ENCODE peak calls at places on chromosomes 1 and 21, in nine cellular contexts. X is sigmoid colon, D is tibial nerve, K is left lung, B is A549, O is esophagus muscularis mucosa, Q is fibroblast of lung, F is mesenchymal stem cell, R is right atrium auricular region. H is an unnamed sample.
A peak's percentile ranks its signal among the peaks of the same experiment; 100 is the strongest.

GRCh38 chr21:35014302-35015044 is 34.6 kb downstream of the RUNX1 start:
- DNase-seq in R (no peak), D (no peak), O (no peak), X (no peak), F (no peak), Q (no peak), K (no peak), B (no peak), H (no peak)

GRCh38 chr21:45562965-45563364 is 20.7 kb upstream of the SLC19A1 start:
- DNase-seq in B (no peak), X (no peak), F (peak; percentile 18), D (no peak), K (no peak), O (no peak), Q (peak; percentile 17), R (no peak), H (no peak)

GRCh38 chr1:2208309-2209239 is 14.0 kb upstream of the FAAP20 start:
- DNase-seq in F (peak; percentile 48), R (peak; percentile 89), B (peak; percentile 74), D (no peak), O (no peak), X (peak; percentile 83), Q (peak; percentile 92), K (peak; percentile 86), H (peak; percentile 53)

GRCh38 chr1:170168263-170168662 is 22.5 kb downstream of the NTMT2 start:
- DNase-seq in Q (peak; percentile 56), K (no peak), R (no peak), O (no peak), B (no peak), D (no peak), F (peak; percentile 53), X (no peak), H (no peak)

GRCh38 chr21:30921129-30921528 is 39.7 kb upstream of the KRTAP11-1 start:
- DNase-seq in F (no peak), Q (no peak), D (no peak), K (no peak), X (no peak), R (no peak), O (no peak), B (no peak), H (no peak)

GRCh38 chr1:14980801-14981200 is 172.7 kb upstream of the TMEM51 start:
- DNase-seq in X (no peak), Q (peak; percentile 59), R (no peak), O (no peak), B (no peak), K (no peak), F (peak; percentile 92), D (no peak), H (no peak)

GRCh38 chr1:210132582-210132981 is 100.0 kb upstream of the SERTAD4 start:
- DNase-seq in K (no peak), R (no peak), X (no peak), D (no peak), Q (peak; percentile 27), O (no peak), F (peak; percentile 52), B (no peak), H (no peak)

GRCh38 chr1:151840421-151840820 is 801 bp upstream of the C2CD4D start:
- DNase-seq in B (no peak), K (no peak), X (no peak), R (no peak), D (no peak), Q (no peak), F (no peak), O (no peak), H (no peak)

GRCh38 chr1:117167402-117167801 is 43.3 kb downstream of the VTCN1 start:
- DNase-seq in F (peak; percentile 19), X (no peak), D (no peak), O (no peak), R (no peak), Q (peak; percentile 28), B (no peak), K (no peak), H (no peak)

GRCh38 chr1:181122227-181122626 is 33.7 kb downstream of the IER5 start:
- DNase-seq in K (no peak), D (no peak), X (no peak), Q (no peak), R (no peak), F (no peak), O (no peak), B (no peak), H (no peak)

GRCh38 chr1:14112613-14113012 is 412.6 kb downstream of the PRDM2 start:
- DNase-seq in Q (no peak), B (no peak), F (no peak), X (no peak), R (no peak), K (no peak), O (no peak), D (no peak), H (no peak)

GRCh38 chr1:224106568-224107281 is 7.2 kb upstream of the FBXO28 start:
- DNase-seq in F (peak; percentile 41), D (no peak), Q (peak; percentile 35), R (no peak), K (peak; percentile 39), B (peak; percentile 65), X (no peak), O (peak; percentile 66), H (no peak)

GRCh38 chr21:27192286-27192685 is 225.4 kb upstream of the ADAMTS5 start:
- DNase-seq in Q (peak; percentile 15), O (no peak), X (no peak), K (no peak), D (no peak), F (no peak), B (no peak), R (no peak), H (no peak)

GRCh38 chr1:116232989-116233514 is 121.9 kb downstream of the MAB21L3 start:
- DNase-seq in R (no peak), X (no peak), Q (no peak), D (no peak), F (no peak), O (no peak), B (no peak), K (no peak), H (no peak)

GRCh38 chr1:33758698-33759097 is 105.2 kb upstream of the HMGB4 start:
- DNase-seq in B (no peak), Q (peak; percentile 69), D (peak; percentile 19), F (no peak), X (no peak), K (no peak), R (peak; percentile 61), O (no peak), H (peak; percentile 15)

GRCh38 chr21:46304955-46305354 is 18.7 kb downstream of the C21orf58 start:
- DNase-seq in R (no peak), O (no peak), B (no peak), X (no peak), K (no peak), D (no peak), F (no peak), Q (no peak), H (no peak)

GRCh38 chr1:34786521-34787325 is 5.7 kb downstream of the GJB3 start:
- DNase-seq in X (peak; percentile 68), R (peak; percentile 66), Q (peak; percentile 56), D (peak; percentile 31), K (peak; percentile 54), F (peak; percentile 61), B (peak; percentile 52), O (no peak), H (peak; percentile 73)

GRCh38 chr1:101150676-101151075 is 86.1 kb upstream of the S1PR1 start:
- DNase-seq in K (no peak), Q (peak; percentile 43), X (no peak), F (no peak), B (no peak), O (no peak), D (no peak), R (no peak), H (no peak)

GRCh38 chr1:42279055-42279454 is 56.0 kb downstream of the FOXJ3 start:
- DNase-seq in K (no peak), Q (no peak), R (no peak), X (no peak), F (no peak), O (no peak), D (no peak), B (no peak), H (no peak)

GRCh38 chr1:115557715-115558114 is 84.1 kb upstream of the VANGL1 start:
- DNase-seq in B (no peak), D (no peak), O (no peak), R (no peak), F (no peak), K (no peak), X (no peak), Q (no peak), H (no peak)

GRCh38 chr1:202643397-202644218 is 66.6 kb downstream of the SYT2 start:
- DNase-seq in B (no peak), D (no peak), K (no peak), O (no peak), Q (no peak), R (no peak), F (peak; percentile 18), X (no peak), H (no peak)

GRCh38 chr1:46581685-46582455 is 22.2 kb downstream of the MKNK1 start:
- DNase-seq in Q (no peak), F (no peak), K (no peak), B (no peak), X (no peak), R (no peak), D (no peak), O (no peak), H (no peak)

GRCh38 chr1:225972344-225973152 is 26.6 kb downstream of the SDE2 start:
- DNase-seq in K (no peak), X (peak; percentile 58), Q (no peak), B (no peak), O (no peak), R (peak; percentile 47), D (no peak), F (no peak), H (no peak)
- H3K27ac ChIP-seq in K (no peak overlapping the region), X (no peak overlapping the region), Q (no peak overlapping the region), B (no peak overlapping the region), O (no peak overlapping the region), R (no peak overlapping the region), D (no peak overlapping the region), F (no peak overlapping the region), H (no peak overlapping the region)

GRCh38 chr1:38613996-38614395 is 245.6 kb downstream of the RRAGC start:
- DNase-seq in D (no peak), X (no peak), K (no peak), Q (no peak), B (no peak), R (no peak), O (peak; percentile 82), F (no peak), H (no peak)
- H3K4me1 ChIP-seq in D (no peaks in the 10 kb centered on the region), X (no peaks in the 10 kb centered on the region), K (no peaks in the 10 kb centered on the region), Q (no peaks in the 10 kb centered on the region), B (no peaks in the 10 kb centered on the region), R (no peaks in the 10 kb centered on the region), O (no peaks in the 10 kb centered on the region), F (no peaks in the 10 kb centered on the region), H (peaks cover 3% of the 10 kb centered on the region)

GRCh38 chr1:111196213-111196612 is 4.2 kb downstream of the DENND2D start:
- DNase-seq in K (no peak), O (no peak), X (no peak), R (no peak), B (no peak), D (no peak), Q (no peak), F (no peak), H (no peak)
- H3K4me3 ChIP-seq in K (peak overlapping the region; percentile 56), O (no peak overlapping the region), X (no peak overlapping the region), R (no peak overlapping the region), B (no peak overlapping the region), D (no peak overlapping the region), Q (no peak overlapping the region), F (no peak overlapping the region), H (peak overlapping the region; percentile 67)

DNA sequence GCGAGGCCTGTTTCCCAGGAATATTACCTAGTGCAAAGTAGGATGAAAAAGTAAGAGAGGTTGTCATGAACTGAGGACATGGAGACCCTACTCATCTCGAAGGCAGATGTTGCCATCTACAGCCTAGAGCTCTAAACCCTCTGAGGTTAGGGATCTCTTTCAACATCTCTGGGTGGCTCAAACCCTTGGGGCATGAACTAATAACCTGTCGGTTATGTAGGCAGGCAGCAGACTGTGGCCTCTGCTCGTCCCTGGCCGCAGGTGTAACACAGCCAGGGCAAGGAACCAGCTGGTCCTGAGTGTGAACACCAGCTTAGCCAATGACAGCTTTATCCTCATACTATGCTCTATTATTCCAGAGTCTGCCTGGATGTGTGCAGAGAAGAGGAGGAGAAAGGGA is 13.2 kb downstream of the CAPZB start:
- DNase-seq in R (no peak), D (no peak), F (no peak), K (no peak), Q (no peak), O (no peak), B (no peak), X (no peak), H (no peak)
- H3K27ac ChIP-seq in R (no peak overlapping the region), D (no peak overlapping the region), F (no peak overlapping the region), K (peak overlapping the region; percentile 65), Q (no peak overlapping the region), O (peak overlapping the region; percentile 26), B (no peak overlapping the region), X (peak overlapping the region; percentile 47), H (no peak overlapping the region)